ENCODE peak calls at places on chromosomes 5 and 9, in ten cellular contexts. Q is stomach, A is fibroblast of pulmonary artery, S is GM23248, E is NCI-H345, V is Caki2, I is smooth muscle cell of the brain vasculature, U is adipocyte, F is nephron progenitor cell, P is GM03348. W is an unnamed sample.

GRCh38 chr5:181217111-181217804 is 5.8 kb upstream of the TRIM41 start:
- DNase-seq in U (peak), P (no peak), Q (peak), E (no peak), I (no peak), V (peak), A (peak), F (peak), S (peak), W (peak)

GRCh38 chr9:70802206-70802605 is 319.2 kb downstream of the TRPM3 start:
- DNase-seq in S (peak), P (peak), I (no peak), F (no peak), U (peak), V (no peak), A (peak), E (no peak), Q (no peak), W (no peak)

GRCh38 chr5:91641730-91642350 is 258.7 kb upstream of the ARRDC3 start:
- DNase-seq in S (peak), V (peak), F (no peak), U (peak), I (peak), P (peak), Q (no peak), E (peak), A (peak), W (no peak)

GRCh38 chr5:39794511-39794910 is 369.7 kb upstream of the DAB2 start:
- DNase-seq in U (peak), P (peak), V (no peak), I (peak), A (no peak), Q (no peak), S (peak), F (no peak), E (no peak), W (no peak)

GRCh38 chr9:32426278-32426939 is 42.0 kb downstream of the ACO1 start:
- DNase-seq in P (no peak), V (peak), A (peak), U (peak), F (no peak), E (no peak), S (peak), Q (peak), I (peak), W (no peak)

GRCh38 chr9:127353882-127354281 is 43.1 kb upstream of the SLC2A8 start:
- DNase-seq in V (no peak), A (no peak), U (no peak), F (no peak), Q (no peak), E (no peak), S (no peak), P (no peak), I (no peak), W (no peak)

GRCh38 chr5:126836778-126837177 is 59.8 kb downstream of the LMNB1 start:
- DNase-seq in F (no peak), P (no peak), A (no peak), I (no peak), S (no peak), U (no peak), Q (no peak), V (no peak), E (no peak), W (no peak)

GRCh38 chr9:116806075-116806474 is 119.0 kb downstream of the TRIM32 start:
- DNase-seq in V (no peak), U (peak), F (peak), Q (no peak), S (peak), E (no peak), I (no peak), P (no peak), A (peak), W (no peak)

GRCh38 chr5:176596689-176597416 is 13.1 kb downstream of the GPRIN1 start:
- DNase-seq in I (no peak), P (peak), V (no peak), E (no peak), A (peak), S (peak), U (no peak), F (peak), Q (peak), W (peak)